ENCODE peak calls at places on chromosomes 3 and 15, in six cellular contexts. One of them, this sample, is unnamed.

GRCh38 chr3:53192608-53193007 is 31.6 kb downstream of the PRKCD start:
- DNase-seq in NCI-H524: no peak
- DNase-seq in HTR-8/SVneo: no peak
- DNase-seq in KBM-7: no peak
- DNase-seq in A549: no peak
- DNase-seq in GM13977: no peak
- DNase-seq in this sample: peak; percentile 14

GRCh38 chr3:40876496-40876895 is 322.8 kb upstream of the CTNNB1 start:
- DNase-seq in NCI-H524: no peak
- DNase-seq in HTR-8/SVneo: no peak
- DNase-seq in KBM-7: no peak
- DNase-seq in A549: no peak
- DNase-seq in GM13977: no peak
- DNase-seq in this sample: no peak

GRCh38 chr3:170780955-170781354 is 89.0 kb downstream of the RPL22L1 start:
- DNase-seq in NCI-H524: no peak
- DNase-seq in HTR-8/SVneo: no peak
- DNase-seq in KBM-7: no peak
- DNase-seq in A549: no peak
- DNase-seq in GM13977: no peak
- DNase-seq in this sample: peak; percentile 13

GRCh38 chr15:48571510-48571909 is 74.0 kb downstream of the FBN1 start:
- DNase-seq in NCI-H524: no peak
- DNase-seq in HTR-8/SVneo: no peak
- DNase-seq in KBM-7: no peak
- DNase-seq in A549: no peak
- DNase-seq in GM13977: no peak
- DNase-seq in this sample: no peak

GRCh38 chr15:40047413-40048154 is 8.6 kb upstream of the SRP14 start:
- DNase-seq in NCI-H524: no peak
- DNase-seq in HTR-8/SVneo: no peak
- DNase-seq in KBM-7: peak; percentile 64
- DNase-seq in A549: no peak
- DNase-seq in GM13977: peak; percentile 77
- DNase-seq in this sample: peak; percentile 84

GRCh38 chr15:88177451-88177850 is 79.1 kb downstream of the NTRK3 start:
- DNase-seq in NCI-H524: no peak
- DNase-seq in HTR-8/SVneo: no peak
- DNase-seq in KBM-7: no peak
- DNase-seq in A549: no peak
- DNase-seq in GM13977: no peak
- DNase-seq in this sample: no peak

GRCh38 chr3:140456974-140457373 is 220.9 kb upstream of the TRIM42 start:
- DNase-seq in NCI-H524: peak; percentile 7
- DNase-seq in HTR-8/SVneo: no peak
- DNase-seq in KBM-7: no peak
- DNase-seq in A549: no peak
- DNase-seq in GM13977: no peak
- DNase-seq in this sample: no peak

GRCh38 chr3:183809209-183809608 is 16.2 kb downstream of the MAP6D1 start:
- DNase-seq in NCI-H524: no peak
- DNase-seq in HTR-8/SVneo: no peak
- DNase-seq in KBM-7: no peak
- DNase-seq in A549: no peak
- DNase-seq in GM13977: no peak
- DNase-seq in this sample: no peak

GRCh38 chr15:89776274-89777072 is at the start of gene MESP2:
- DNase-seq in NCI-H524: peak; percentile 82
- DNase-seq in HTR-8/SVneo: peak; percentile 54
- DNase-seq in KBM-7: peak; percentile 64
- DNase-seq in A549: peak; percentile 73
- DNase-seq in GM13977: peak; percentile 90
- DNase-seq in this sample: peak; percentile 62

GRCh38 chr3:190621209-190621608 is 107.3 kb downstream of the IL1RAP start:
- DNase-seq in NCI-H524: no peak
- DNase-seq in HTR-8/SVneo: no peak
- DNase-seq in KBM-7: peak; percentile 28
- DNase-seq in A549: no peak
- DNase-seq in GM13977: no peak
- DNase-seq in this sample: no peak

GRCh38 chr15:40939909-40940801 is 11.0 kb downstream of the DLL4 start:
- DNase-seq in NCI-H524: no peak
- DNase-seq in HTR-8/SVneo: no peak
- DNase-seq in KBM-7: peak; percentile 40
- DNase-seq in A549: no peak
- DNase-seq in GM13977: peak; percentile 70
- DNase-seq in this sample: no peak

GRCh38 chr15:83747050-83747717 is 93.3 kb downstream of the ADAMTSL3 start:
- DNase-seq in NCI-H524: peak; percentile 25
- DNase-seq in HTR-8/SVneo: peak; percentile 40
- DNase-seq in KBM-7: peak; percentile 85
- DNase-seq in A549: no peak
- DNase-seq in GM13977: no peak
- DNase-seq in this sample: peak; percentile 60

GRCh38 chr3:134801204-134801958 is 6.3 kb downstream of the EPHB1 start:
- DNase-seq in NCI-H524: peak; percentile 55
- DNase-seq in HTR-8/SVneo: no peak
- DNase-seq in KBM-7: no peak
- DNase-seq in A549: no peak
- DNase-seq in GM13977: no peak
- DNase-seq in this sample: no peak

GRCh38 chr3:197499427-197499826 is 56.3 kb downstream of the BDH1 start:
- DNase-seq in NCI-H524: no peak
- DNase-seq in HTR-8/SVneo: no peak
- DNase-seq in KBM-7: no peak
- DNase-seq in A549: peak; percentile 55
- DNase-seq in GM13977: peak; percentile 62
- DNase-seq in this sample: peak; percentile 74

GRCh38 chr15:85494035-85494793 is 113.8 kb downstream of the AKAP13 start:
- DNase-seq in NCI-H524: no peak
- DNase-seq in HTR-8/SVneo: peak; percentile 66
- DNase-seq in KBM-7: no peak
- DNase-seq in A549: peak; percentile 92
- DNase-seq in GM13977: no peak
- DNase-seq in this sample: peak; percentile 86

GRCh38 chr3:58021072-58021959 is 13.1 kb downstream of the FLNB start:
- DNase-seq in NCI-H524: no peak
- DNase-seq in HTR-8/SVneo: no peak
- DNase-seq in KBM-7: no peak
- DNase-seq in A549: no peak
- DNase-seq in GM13977: no peak
- DNase-seq in this sample: peak; percentile 68

GRCh38 chr15:80689297-80689696 is 5.8 kb upstream of the ABHD17C start:
- DNase-seq in NCI-H524: no peak
- DNase-seq in HTR-8/SVneo: no peak
- DNase-seq in KBM-7: no peak
- DNase-seq in A549: no peak
- DNase-seq in GM13977: no peak
- DNase-seq in this sample: no peak

GRCh38 chr15:95557226-95558046 is 773.1 kb upstream of the NR2F2 start:
- DNase-seq in NCI-H524: no peak
- DNase-seq in HTR-8/SVneo: peak; percentile 65
- DNase-seq in KBM-7: no peak
- DNase-seq in A549: peak; percentile 55
- DNase-seq in GM13977: no peak
- DNase-seq in this sample: peak; percentile 92

GRCh38 chr15:89291934-89292438 is 42.6 kb downstream of the POLG start:
- DNase-seq in NCI-H524: no peak
- DNase-seq in HTR-8/SVneo: no peak
- DNase-seq in KBM-7: no peak
- DNase-seq in A549: no peak
- DNase-seq in GM13977: no peak
- DNase-seq in this sample: no peak

GRCh38 chr3:189953551-189953950 is 167.1 kb downstream of the P3H2 start:
- DNase-seq in NCI-H524: no peak
- DNase-seq in HTR-8/SVneo: no peak
- DNase-seq in KBM-7: no peak
- DNase-seq in A549: no peak
- DNase-seq in GM13977: no peak
- DNase-seq in this sample: peak; percentile 29

GRCh38 chr15:101499863-101500713 is 10.6 kb upstream of the PCSK6 start:
- DNase-seq in NCI-H524: peak; percentile 93
- DNase-seq in HTR-8/SVneo: no peak
- DNase-seq in KBM-7: peak; percentile 67
- DNase-seq in A549: no peak
- DNase-seq in GM13977: peak; percentile 33
- DNase-seq in this sample: peak; percentile 65

GRCh38 chr3:67686067-67686466 is 31.7 kb upstream of the SUCLG2 start:
- DNase-seq in NCI-H524: peak; percentile 71
- DNase-seq in HTR-8/SVneo: no peak
- DNase-seq in KBM-7: no peak
- DNase-seq in A549: no peak
- DNase-seq in GM13977: no peak
- DNase-seq in this sample: no peak

GRCh38 chr3:146265720-146266119 is 14.8 kb upstream of the PLSCR4 start:
- DNase-seq in NCI-H524: peak; percentile 8
- DNase-seq in HTR-8/SVneo: no peak
- DNase-seq in KBM-7: no peak
- DNase-seq in A549: no peak
- DNase-seq in GM13977: no peak
- DNase-seq in this sample: no peak

GRCh38 chr3:173957646-173958045 is 560.1 kb downstream of the NLGN1 start:
- DNase-seq in NCI-H524: no peak
- DNase-seq in HTR-8/SVneo: no peak
- DNase-seq in KBM-7: no peak
- DNase-seq in A549: no peak
- DNase-seq in GM13977: no peak
- DNase-seq in this sample: no peak

GRCh38 chr3:31077021-31077601 is 182.7 kb upstream of the GADL1 start:
- DNase-seq in NCI-H524: no peak
- DNase-seq in HTR-8/SVneo: peak; percentile 37
- DNase-seq in KBM-7: peak; percentile 1
- DNase-seq in A549: peak; percentile 27
- DNase-seq in GM13977: peak; percentile 10
- DNase-seq in this sample: peak; percentile 85

GRCh38 chr15:85785887-85786777 is 8.6 kb downstream of the KLHL25 start:
- DNase-seq in NCI-H524: peak; percentile 76
- DNase-seq in HTR-8/SVneo: no peak
- DNase-seq in KBM-7: no peak
- DNase-seq in A549: peak; percentile 83
- DNase-seq in GM13977: peak; percentile 19
- DNase-seq in this sample: peak; percentile 67

GRCh38 chr15:69535101-69535638 is 82.6 kb downstream of the RPLP1 start:
- DNase-seq in NCI-H524: no peak
- DNase-seq in HTR-8/SVneo: no peak
- DNase-seq in KBM-7: no peak
- DNase-seq in A549: no peak
- DNase-seq in GM13977: no peak
- DNase-seq in this sample: peak; percentile 34

GRCh38 chr15:59691194-59691805 is 2.2 kb upstream of the BNIP2 start:
- DNase-seq in NCI-H524: peak; percentile 39
- DNase-seq in HTR-8/SVneo: peak; percentile 32
- DNase-seq in KBM-7: peak; percentile 71
- DNase-seq in A549: peak; percentile 36
- DNase-seq in GM13977: peak; percentile 43
- DNase-seq in this sample: peak; percentile 63

GRCh38 chr3:103126111-103126510 is 691.3 kb downstream of the ZPLD1 start:
- DNase-seq in NCI-H524: no peak
- DNase-seq in HTR-8/SVneo: no peak
- DNase-seq in KBM-7: no peak
- DNase-seq in A549: no peak
- DNase-seq in GM13977: no peak
- DNase-seq in this sample: no peak